ENCODE peak calls at places on chromosomes 6 and 20, in four cellular contexts. D is Peyer's patch, C is pancreas, V is progenitor cell of endocrine pancreas. B is an unnamed sample.

GRCh38 chr20:24651171-24651972 is 181.9 kb downstream of the SYNDIG1 start:
- DNase-seq in C (no peak), D (no peak), V (no peak), B (no peak)

GRCh38 chr20:25318471-25319240 is 70.8 kb downstream of the PYGB start:
- DNase-seq in D (peak; percentile 64), C (peak; percentile 28), V (no peak), B (peak; percentile 14)

GRCh38 chr20:3068986-3069900 is 2.2 kb upstream of the OXT start:
- DNase-seq in V (no peak), C (no peak), D (no peak), B (no peak)

GRCh38 chr6:33049323-33049722 is 24.1 kb downstream of the HLA-DPA1 start:
- DNase-seq in C (no peak), V (no peak), D (no peak), B (no peak)

GRCh38 chr6:33672808-33673207 is 38.7 kb downstream of the UQCC2 start:
- DNase-seq in D (no peak), V (no peak), C (no peak), B (no peak)

GRCh38 chr20:4563534-4563933 is 158.2 kb upstream of the PRND start:
- DNase-seq in D (no peak), V (peak; percentile 29), C (no peak), B (no peak)

GRCh38 chr20:32980131-32980941 is 23.9 kb downstream of the SUN5 start:
- DNase-seq in V (no peak), C (no peak), D (no peak), B (no peak)

GRCh38 chr6:13488015-13488895 is 855 bp upstream of the GFOD1 start:
- DNase-seq in V (no peak), D (peak; percentile 73), C (peak; percentile 42), B (no peak)

GRCh38 chr6:26199773-26200728 is 112.8 kb downstream of the HFE start:
- DNase-seq in V (no peak), D (no peak), C (no peak), B (no peak)

GRCh38 chr20:39089029-39089428 is 126.9 kb downstream of the DHX35 start:
- DNase-seq in V (no peak), C (no peak), D (no peak), B (no peak)

GRCh38 chr6:7526755-7527154 is 14.7 kb upstream of the DSP start:
- DNase-seq in D (no peak), C (no peak), V (no peak), B (no peak)

GRCh38 chr6:14638932-14639875 is 521.6 kb downstream of the CD83 start:
- DNase-seq in C (no peak), D (no peak), V (no peak), B (no peak)

DNA sequence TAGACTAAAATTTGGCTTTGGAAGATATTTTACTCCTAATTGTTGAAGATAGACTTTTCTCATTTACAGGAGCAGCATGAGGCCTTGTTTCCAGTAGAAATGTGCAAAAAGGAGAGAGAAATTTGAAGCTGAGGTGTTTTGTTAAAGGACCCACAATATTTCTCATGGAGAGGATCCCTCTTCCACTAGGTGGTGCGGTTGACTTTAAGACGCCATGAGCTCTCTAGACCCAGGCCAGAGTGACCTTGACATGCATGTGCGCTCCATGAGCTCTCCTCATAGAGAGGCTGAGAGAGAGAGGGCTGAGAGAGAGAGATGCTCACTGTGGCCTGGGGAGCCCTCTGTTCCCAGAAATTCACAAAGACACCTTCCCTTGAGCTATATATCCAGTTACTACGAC is 861.2 kb upstream of the EYS start:
- DNase-seq in V (no peak), C (no peak), D (no peak), B (no peak)
- TF ChIP-seq CTCF in V (no peak), C (no peak), D (no peak), B (no peak)

GRCh38 chr6:5731435-5731834 is 275.3 kb downstream of the NRN1 start:
- DNase-seq in D (no peak), V (no peak), C (no peak), B (no peak)

GRCh38 chr6:5726976-5727718 is 279.6 kb downstream of the NRN1 start:
- DNase-seq in C (no peak), V (no peak), D (no peak), B (no peak)

GRCh38 chr6:5730586-5731263 is 276.0 kb downstream of the NRN1 start:
- DNase-seq in D (no peak), V (no peak), C (no peak), B (no peak)

GRCh38 chr6:5728726-5729434 is 277.8 kb downstream of the NRN1 start:
- DNase-seq in C (no peak), V (no peak), D (no peak), B (no peak)

DNA sequence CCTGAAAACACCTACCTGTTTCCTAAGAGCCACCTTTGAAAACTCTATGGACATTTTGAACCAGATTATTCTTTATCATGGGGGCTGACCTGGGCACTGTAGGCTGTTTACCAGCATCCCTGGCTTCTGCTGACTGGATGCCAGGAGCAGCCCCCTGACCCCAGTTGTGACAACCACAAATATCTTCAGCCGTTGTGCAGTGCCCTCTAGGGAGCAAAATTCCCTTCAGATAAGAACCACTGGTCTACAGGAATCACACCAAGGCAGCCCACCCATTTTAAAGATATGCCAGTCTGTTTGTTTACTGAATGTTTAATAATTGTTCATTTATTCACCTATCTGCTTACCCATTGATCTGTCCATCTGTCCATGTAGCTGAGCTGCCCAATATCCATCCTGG is 276.9 kb downstream of the NRN1 start:
- DNase-seq in D (no peak), V (no peak), C (no peak), B (no peak)
- TF ChIP-seq CTCF in D (no peak), V (no peak), C (no peak), B (no peak)

DNA sequence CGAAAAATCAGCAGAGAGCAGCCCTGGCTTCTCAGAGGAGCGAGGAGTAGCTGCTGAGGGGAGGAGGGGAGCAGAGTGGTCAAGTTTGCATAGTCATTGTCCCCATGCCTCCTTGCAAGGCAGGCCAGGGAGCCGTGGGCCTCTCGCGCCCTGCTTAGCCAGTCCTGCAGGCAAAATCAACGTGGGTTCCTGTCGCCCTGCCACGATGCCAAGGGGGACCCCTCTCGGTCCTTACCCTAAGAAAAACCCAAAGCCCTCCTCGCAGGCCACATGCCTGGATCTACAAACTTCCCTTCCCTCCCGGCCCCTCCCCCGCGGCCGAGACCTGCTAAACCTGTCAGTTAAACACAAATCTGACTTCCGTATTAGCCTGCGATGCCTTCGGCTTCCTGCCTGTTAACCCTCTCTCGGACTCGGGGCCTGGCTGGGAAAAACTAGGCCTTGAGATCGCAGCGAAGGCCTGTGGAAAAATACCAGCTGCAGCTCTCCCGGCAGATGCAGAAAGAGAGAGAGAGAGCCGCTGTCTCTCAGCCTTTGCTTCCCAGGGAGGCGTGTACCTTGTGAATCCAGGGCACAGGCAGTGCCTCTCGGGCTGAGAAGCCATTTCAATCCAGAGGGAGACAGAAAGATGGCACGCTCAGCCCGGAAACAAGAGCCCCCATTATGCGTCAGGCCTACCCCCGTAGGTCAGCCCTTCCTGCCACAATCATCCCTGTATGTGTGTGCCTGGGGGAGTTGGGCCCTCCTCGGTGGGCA is 975 bp upstream of the ZMYND8 start:
- DNase-seq in V (peak; percentile 60), C (peak; percentile 93), D (peak; percentile 95), B (peak; percentile 53)
- TF ChIP-seq CTCF in V (no peak), C (no peak), D (no peak), B (no peak)

DNA sequence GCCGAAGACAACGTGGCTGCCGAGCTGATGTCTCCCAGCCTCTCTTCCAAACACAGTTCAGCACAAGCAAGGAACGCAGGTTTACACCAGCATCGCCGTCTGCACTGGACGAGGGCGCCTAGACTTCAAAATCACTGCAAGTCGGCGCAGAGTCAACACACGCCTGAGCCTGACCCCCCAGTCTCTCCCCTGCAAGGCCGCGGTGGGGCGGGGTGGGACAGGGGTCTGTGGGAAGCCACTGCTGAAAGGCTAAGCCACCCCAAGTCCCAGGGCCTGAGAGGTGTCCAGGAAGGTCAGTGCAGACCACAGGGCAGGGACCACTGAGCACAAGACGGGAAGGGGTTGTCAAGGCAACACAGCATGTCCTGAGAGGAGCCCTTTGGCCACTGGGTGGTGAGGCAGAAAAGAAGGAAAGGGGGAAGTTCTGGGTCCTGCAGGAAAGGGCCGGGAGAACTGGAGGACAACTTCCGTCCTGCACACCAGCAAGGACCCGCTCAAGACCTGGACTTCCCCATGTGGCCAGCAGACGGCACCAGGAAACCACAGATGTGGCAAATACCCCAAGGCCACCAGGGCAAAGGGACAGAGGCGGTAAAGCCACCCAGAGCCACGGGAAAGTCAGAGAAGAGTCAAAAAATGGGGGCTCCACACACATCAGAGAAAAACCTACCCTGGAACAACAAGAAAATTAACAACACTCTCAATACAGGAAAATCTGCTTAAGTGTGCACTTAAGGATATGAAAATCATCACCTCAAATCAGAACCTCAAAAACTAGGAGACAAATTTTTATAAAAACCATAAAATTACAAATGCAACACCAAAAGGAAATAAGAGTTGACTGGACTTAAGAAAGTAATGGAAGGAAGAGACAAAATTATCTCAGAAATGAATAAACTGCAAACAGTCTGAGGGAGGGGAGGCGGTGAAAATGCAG is 84.8 kb downstream of the TAF4 start:
- DNase-seq in V (no peak), D (no peak), C (no peak), B (no peak)
- TF ChIP-seq CTCF in V (peak; percentile 45), D (peak; percentile 27), C (peak; percentile 34), B (no peak)

DNA sequence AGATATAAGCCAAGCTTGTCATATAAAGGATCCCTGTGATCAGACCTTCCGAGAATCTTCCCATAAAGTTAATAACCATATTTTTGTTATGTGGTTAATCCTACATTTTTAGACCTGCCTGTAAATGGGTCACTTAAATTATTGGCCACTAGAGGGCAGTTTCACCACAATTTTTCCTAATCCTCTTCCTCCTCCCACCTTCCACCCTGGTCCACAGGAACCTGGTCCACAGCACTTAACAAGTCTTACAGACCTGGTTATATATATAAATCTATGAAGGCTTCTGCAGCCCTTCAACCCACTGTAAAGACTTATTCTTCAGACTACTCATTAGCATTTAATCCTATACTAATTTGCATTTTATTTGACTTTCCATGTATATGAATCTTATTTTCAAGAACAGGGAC is 28.3 kb downstream of the MRS2 start:
- DNase-seq in D (no peak), C (no peak), V (no peak), B (no peak)
- TF ChIP-seq CTCF in D (peak; percentile 63), C (no peak), V (peak; percentile 66), B (peak; percentile 76)

GRCh38 chr6:132598473-132598872 is 8.9 kb upstream of the TAAR5 start:
- DNase-seq in V (no peak), D (no peak), C (no peak), B (no peak)
- TF ChIP-seq CTCF in V (peak; percentile 57), D (no peak), C (no peak), B (peak; percentile 13)

DNA sequence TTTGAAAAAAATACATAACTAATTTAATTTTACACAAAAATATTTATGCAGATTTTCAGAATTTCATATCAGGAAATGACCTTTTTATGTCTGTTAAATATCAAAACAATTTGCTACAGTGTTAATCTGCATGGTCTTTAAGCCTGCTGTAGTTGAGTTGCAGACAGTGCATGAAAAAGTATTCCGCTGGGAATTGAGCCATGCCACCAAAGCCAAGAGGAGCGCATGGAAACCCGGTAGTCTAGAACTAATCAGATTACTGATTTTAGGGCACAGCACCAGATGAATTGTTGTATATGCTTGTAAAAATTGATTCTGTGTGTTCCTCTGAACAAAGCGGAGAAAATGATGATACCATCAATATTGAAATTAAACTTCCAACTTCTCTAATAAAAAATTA is 34.3 kb upstream of the LAMP5 start:
- DNase-seq in C (no peak), D (no peak), V (no peak), B (no peak)
- TF ChIP-seq CTCF in C (no peak), D (no peak), V (no peak), B (no peak)

GRCh38 chr20:1774479-1774878 is 116.9 kb upstream of the SIRPG start:
- DNase-seq in D (no peak), V (no peak), C (no peak), B (no peak)
- TF ChIP-seq CTCF in D (no peak), V (no peak), C (no peak), B (no peak)

B was measured in natural killer cell.